ENCODE peak calls at places on chromosome 5, in nine cellular contexts. O, K, P, W, F, Q, V, Y and J are unnamed samples.

GRCh38 chr5:67354051-67354450 is 157.5 kb upstream of the CD180 start:
- DNase-seq in O (peak; percentile 15), K (no peak), P (no peak), W (no peak), F (no peak), Q (no peak), V (no peak), Y (no peak), J (no peak)

GRCh38 chr5:81751836-81752643 is 1.1 kb upstream of the SSBP2 start:
- DNase-seq in O (peak; percentile 75), K (no peak), P (no peak), W (peak; percentile 50), F (peak; percentile 57), Q (peak; percentile 58), V (no peak), Y (no peak), J (peak; percentile 55)

GRCh38 chr5:138753794-138754698 is 821 bp downstream of the CTNNA1 start:
- DNase-seq in O (peak; percentile 81), K (peak; percentile 89), P (peak; percentile 92), W (peak; percentile 95), F (peak; percentile 42), Q (peak; percentile 91), V (no peak), Y (no peak), J (peak; percentile 75)

GRCh38 chr5:33807771-33808170 is 84.0 kb downstream of the ADAMTS12 start:
- DNase-seq in O (no peak), K (no peak), P (no peak), W (no peak), F (no peak), Q (no peak), V (no peak), Y (no peak), J (no peak)

GRCh38 chr5:40442346-40442745 is 237.4 kb upstream of the PTGER4 start:
- DNase-seq in O (no peak), K (peak; percentile 88), P (peak; percentile 38), W (peak; percentile 41), F (no peak), Q (no peak), V (no peak), Y (no peak), J (no peak)

GRCh38 chr5:111075520-111075919 is 4.0 kb downstream of the TSLP start:
- DNase-seq in O (no peak), K (no peak), P (no peak), W (peak; percentile 95), F (no peak), Q (no peak), V (no peak), Y (peak; percentile 77), J (no peak)

GRCh38 chr5:98827161-98827560 is 53.7 kb downstream of the RGMB start:
- DNase-seq in O (peak; percentile 53), K (peak; percentile 32), P (peak; percentile 39), W (peak; percentile 65), F (peak; percentile 42), Q (peak; percentile 47), V (peak; percentile 43), Y (no peak), J (peak; percentile 70)

GRCh38 chr5:146883496-146883895 is 4.9 kb upstream of the PPP2R2B start:
- DNase-seq in O (no peak), K (no peak), P (peak; percentile 17), W (no peak), F (no peak), Q (no peak), V (no peak), Y (peak; percentile 57), J (no peak)

GRCh38 chr5:173715607-173716006 is 99.2 kb upstream of the BOD1 start:
- DNase-seq in O (no peak), K (no peak), P (no peak), W (peak; percentile 19), F (no peak), Q (no peak), V (no peak), Y (no peak), J (no peak)

GRCh38 chr5:167998148-167998767 is 293.2 kb upstream of the WWC1 start:
- DNase-seq in O (no peak), K (no peak), P (no peak), W (peak; percentile 30), F (no peak), Q (no peak), V (no peak), Y (no peak), J (no peak)

GRCh38 chr5:78320461-78320860 is 26.0 kb upstream of the AP3B1 start:
- DNase-seq in O (peak; percentile 42), K (peak; percentile 15), P (peak; percentile 13), W (peak; percentile 64), F (no peak), Q (peak; percentile 42), V (peak; percentile 32), Y (no peak), J (peak; percentile 67)

GRCh38 chr5:15598294-15598902 is 98.4 kb downstream of the FBXL7 start:
- DNase-seq in O (peak; percentile 54), K (peak; percentile 7), P (peak; percentile 26), W (peak; percentile 20), F (peak; percentile 14), Q (peak; percentile 39), V (peak; percentile 33), Y (no peak), J (peak; percentile 82)

GRCh38 chr5:57598756-57599155 is 116.1 kb upstream of the ACTBL2 start:
- DNase-seq in O (no peak), K (no peak), P (no peak), W (peak; percentile 88), F (no peak), Q (no peak), V (no peak), Y (no peak), J (no peak)

GRCh38 chr5:151234476-151235238 is 10.8 kb upstream of the CCDC69 start:
- DNase-seq in O (no peak), K (peak; percentile 85), P (peak; percentile 78), W (peak; percentile 39), F (no peak), Q (no peak), V (peak; percentile 78), Y (no peak), J (no peak)

GRCh38 chr5:164742025-164742424 is 1236.6 kb downstream of the MAT2B start:
- DNase-seq in O (no peak), K (no peak), P (no peak), W (no peak), F (no peak), Q (no peak), V (no peak), Y (no peak), J (no peak)

GRCh38 chr5:4222821-4223220 is 627.2 kb downstream of the IRX1 start:
- DNase-seq in O (no peak), K (no peak), P (no peak), W (no peak), F (no peak), Q (no peak), V (no peak), Y (no peak), J (no peak)
- H3K4me3 ChIP-seq in O (no peak overlapping the region), K (no peak overlapping the region), P (no peak overlapping the region), W (no peak overlapping the region), F (no peak overlapping the region), Q (no peak overlapping the region), V (no peak overlapping the region), Y (no peak overlapping the region), J (no peak overlapping the region)

DNA sequence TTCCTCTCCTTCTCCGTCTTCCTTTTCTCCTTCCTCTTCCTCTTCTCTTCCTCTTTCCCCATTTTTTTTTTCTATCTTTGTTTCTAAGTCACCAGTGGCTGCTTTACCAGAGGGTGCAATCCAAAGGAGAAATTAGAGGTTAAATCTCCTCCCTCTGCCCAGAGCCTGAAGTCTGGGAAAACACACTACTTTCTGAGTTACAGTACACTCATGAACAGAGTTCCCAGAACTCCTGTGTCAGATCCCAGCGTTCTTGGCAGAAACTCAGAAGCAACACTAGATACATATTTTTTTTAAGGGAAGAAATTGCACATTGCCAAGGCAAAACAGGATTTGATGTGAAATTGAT is 189.0 kb downstream of the SNCAIP start:
- DNase-seq in O (no peak), K (no peak), P (peak; percentile 38), W (peak; percentile 48), F (no peak), Q (no peak), V (no peak), Y (no peak), J (no peak)
- H2AFZ ChIP-seq in O (peak overlapping the region; percentile 81), K (no peak overlapping the region), P (no peak overlapping the region), W (peak overlapping the region; percentile 85), F (peak overlapping the region; percentile 63), Q (no peak overlapping the region), V (no peak overlapping the region), Y (no peak overlapping the region), J (peak overlapping the region; percentile 84)

GRCh38 chr5:65737842-65738241 is 15.8 kb downstream of the NLN start:
- DNase-seq in O (no peak), K (no peak), P (no peak), W (no peak), F (no peak), Q (no peak), V (no peak), Y (no peak), J (no peak)
- H3K4me3 ChIP-seq in O (no peak overlapping the region), K (no peak overlapping the region), P (no peak overlapping the region), W (no peak overlapping the region), F (no peak overlapping the region), Q (no peak overlapping the region), V (no peak overlapping the region), Y (no peak overlapping the region), J (no peak overlapping the region)

DNA sequence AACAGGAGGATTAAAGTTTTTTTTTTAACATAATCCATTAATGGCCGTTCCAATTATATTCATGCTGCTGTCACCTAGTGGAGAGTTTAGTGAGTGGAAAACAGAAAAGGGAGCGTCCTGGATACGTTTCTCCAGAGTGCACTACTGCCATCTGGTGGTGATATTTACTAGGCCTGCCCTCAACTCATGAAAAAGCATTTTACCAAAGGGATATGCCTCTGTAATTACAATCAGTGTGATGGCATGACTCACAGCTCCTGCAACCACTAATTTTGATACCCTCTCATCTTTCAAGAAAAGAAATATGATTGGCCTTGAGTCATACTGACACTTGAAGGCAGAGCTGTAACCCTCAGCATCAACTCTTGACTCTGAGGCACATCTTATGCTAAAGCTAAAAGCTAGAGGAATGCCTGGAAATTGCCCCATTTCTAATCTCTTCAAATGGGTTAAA is 20.1 kb downstream of the MINAR2 start:
- DNase-seq in O (peak; percentile 91), K (peak; percentile 83), P (peak; percentile 94), W (peak; percentile 91), F (peak; percentile 87), Q (peak; percentile 85), V (peak; percentile 83), Y (peak; percentile 86), J (peak; percentile 94)
- H2AFZ ChIP-seq in O (no peak overlapping the region), K (no peak overlapping the region), P (no peak overlapping the region), W (no peak overlapping the region), F (no peak overlapping the region), Q (no peak overlapping the region), V (no peak overlapping the region), Y (no peak overlapping the region), J (no peak overlapping the region)

DNA sequence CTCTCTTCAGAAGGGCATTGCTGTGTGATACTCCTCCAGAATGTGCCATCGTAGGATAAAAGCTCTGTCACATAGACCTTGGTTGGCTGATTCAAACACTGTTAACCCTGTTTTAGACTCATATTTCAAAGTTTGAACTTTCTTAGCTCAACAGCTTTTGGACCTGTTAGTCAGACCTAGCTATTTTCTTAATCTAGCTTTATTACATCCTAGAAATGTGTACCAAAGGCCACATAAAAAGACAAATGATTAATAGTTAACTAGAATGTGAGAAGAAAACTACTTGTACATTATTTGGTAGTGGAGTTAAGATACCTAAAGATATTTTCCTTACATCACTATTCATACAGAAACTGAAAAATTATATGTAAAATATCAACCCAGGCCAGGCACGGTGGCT is 4.3 kb downstream of the RHOBTB3 start:
- DNase-seq in O (no peak), K (no peak), P (no peak), W (peak; percentile 36), F (no peak), Q (no peak), V (no peak), Y (no peak), J (no peak)
- H3K4me3 ChIP-seq in O (no peak overlapping the region), K (no peak overlapping the region), P (no peak overlapping the region), W (peak overlapping the region; percentile 96), F (no peak overlapping the region), Q (peak overlapping the region; percentile 81), V (no peak overlapping the region), Y (no peak overlapping the region), J (no peak overlapping the region)